ENCODE peak calls at places on chromosomes 3 and 15, in six cellular contexts. E, Z, A, D, C and Q are unnamed samples.

GRCh38 chr15:31433101-31433500 is 106.5 kb downstream of the KLF13 start:
- DNase-seq in E (no peak), Z (no peak), A (no peak), D (no peak), C (no peak), Q (no peak)

GRCh38 chr3:36866358-36866757 is 78.5 kb downstream of the TRANK1 start:
- DNase-seq in E (peak; percentile 16), Z (no peak), A (peak; percentile 59), D (no peak), C (no peak), Q (no peak)

GRCh38 chr3:187255314-187255713 is 36.2 kb downstream of the MASP1 start:
- DNase-seq in E (no peak), Z (no peak), A (no peak), D (no peak), C (no peak), Q (no peak)

GRCh38 chr3:83941990-83942710 is 1016.6 kb upstream of the CADM2 start:
- DNase-seq in E (no peak), Z (no peak), A (no peak), D (no peak), C (no peak), Q (no peak)

GRCh38 chr15:85750319-85750806 is 44.4 kb downstream of the KLHL25 start:
- DNase-seq in E (no peak), Z (no peak), A (peak; percentile 75), D (no peak), C (peak; percentile 79), Q (peak; percentile 88)

GRCh38 chr15:101248274-101248673 is 3.6 kb downstream of the CHSY1 start:
- DNase-seq in E (no peak), Z (no peak), A (no peak), D (no peak), C (no peak), Q (no peak)

GRCh38 chr3:6860911-6861330 is at the start of gene GRM7:
- DNase-seq in E (no peak), Z (no peak), A (peak; percentile 83), D (no peak), C (peak; percentile 34), Q (no peak)

GRCh38 chr3:54931182-54931581 is 3.3 kb upstream of the LRTM1 start:
- DNase-seq in E (no peak), Z (no peak), A (no peak), D (no peak), C (no peak), Q (no peak)